ENCODE peak calls at places on chromosomes 1 and 21, in four cellular contexts. E, F, R and L are unnamed samples.

GRCh38 chr1:100316622-100317021 is 35.7 kb upstream of the CDC14A start:
- DNase-seq in E (no peak), F (no peak), R (no peak), L (no peak)

GRCh38 chr21:42746593-42747266 is 93.3 kb downstream of the PDE9A start:
- DNase-seq in F (no peak), R (no peak), E (peak), L (no peak)

GRCh38 chr1:6419803-6420593 is at the start of gene HES2:
- DNase-seq in R (no peak), F (no peak), E (no peak), L (no peak)

GRCh38 chr1:212034516-212035122 is 738 bp downstream of the INTS7 start:
- DNase-seq in F (no peak), R (no peak), E (no peak), L (no peak)

GRCh38 chr1:200342511-200343400 is 67.1 kb downstream of the ZNF281 start:
- DNase-seq in R (no peak), E (no peak), F (no peak), L (no peak)

GRCh38 chr1:165717918-165718515 is 19.7 kb upstream of the ALDH9A1 start:
- DNase-seq in E (peak), F (peak), R (no peak), L (peak)

GRCh38 chr1:8349961-8350360 is 32.0 kb downstream of the SLC45A1 start:
- DNase-seq in R (no peak), F (no peak), E (no peak), L (no peak)

GRCh38 chr21:38861989-38862683 is 56.4 kb downstream of the ETS2 start:
- DNase-seq in R (no peak), F (no peak), E (no peak), L (no peak)

GRCh38 chr1:19081218-19081893 is 124.9 kb upstream of the IFFO2 start:
- DNase-seq in F (peak), E (no peak), R (no peak), L (no peak)

GRCh38 chr21:15687208-15687607 is 42.6 kb upstream of the USP25 start:
- DNase-seq in R (no peak), E (no peak), F (peak), L (no peak)